ENCODE peak calls at places on chromosomes 3 and 15, in eight cellular contexts. L, O, T, E, W, N, F and S are unnamed samples.

GRCh38 chr3:19455546-19455945 is 307.2 kb downstream of the KCNH8 start:
- DNase-seq in L (no peak), O (no peak), T (no peak), E (no peak), W (no peak), N (no peak), F (no peak), S (no peak)

GRCh38 chr15:101349497-101349951 is 54.5 kb upstream of the SNRPA1 start:
- DNase-seq in L (no peak), O (no peak), T (no peak), E (no peak), W (no peak), N (no peak), F (no peak), S (no peak)

GRCh38 chr3:56958879-56959607 is 101.4 kb upstream of the SPATA12 start:
- DNase-seq in L (no peak), O (no peak), T (no peak), E (no peak), W (no peak), N (no peak), F (peak; percentile 33), S (no peak)

GRCh38 chr15:36400936-36401585 is 178.4 kb upstream of the CDIN1 start:
- DNase-seq in L (no peak), O (no peak), T (no peak), E (no peak), W (no peak), N (no peak), F (no peak), S (no peak)

GRCh38 chr3:86921981-86922680 is 68.8 kb downstream of the VGLL3 start:
- DNase-seq in L (no peak), O (peak; percentile 2), T (no peak), E (no peak), W (no peak), N (no peak), F (no peak), S (no peak)

GRCh38 chr3:151268267-151269235 is 9.8 kb downstream of the P2RY14 start:
- DNase-seq in L (no peak), O (no peak), T (no peak), E (no peak), W (no peak), N (no peak), F (no peak), S (no peak)

GRCh38 chr3:16316396-16316795 is 51.4 kb downstream of the OXNAD1 start:
- DNase-seq in L (no peak), O (no peak), T (no peak), E (no peak), W (no peak), N (no peak), F (no peak), S (no peak)

GRCh38 chr15:76994971-76995945 is at the start of gene PSTPIP1:
- DNase-seq in L (no peak), O (no peak), T (no peak), E (no peak), W (no peak), N (peak; percentile 50), F (peak; percentile 62), S (peak; percentile 59)

GRCh38 chr3:194395201-194395600 is 3.9 kb downstream of the GP5 start:
- DNase-seq in L (peak; percentile 60), O (no peak), T (no peak), E (no peak), W (no peak), N (no peak), F (no peak), S (no peak)

GRCh38 chr3:12178091-12178820 is 19.5 kb upstream of the TIMP4 start:
- DNase-seq in L (no peak), O (peak; percentile 82), T (no peak), E (no peak), W (peak; percentile 74), N (no peak), F (no peak), S (peak; percentile 41)

GRCh38 chr3:159634414-159634813 is 354.2 kb upstream of the IL12A start:
- DNase-seq in L (no peak), O (peak; percentile 87), T (no peak), E (no peak), W (no peak), N (no peak), F (no peak), S (no peak)

GRCh38 chr3:8629151-8630021 is 15.2 kb downstream of the SSUH2 start:
- DNase-seq in L (peak; percentile 84), O (peak; percentile 96), T (peak; percentile 91), E (no peak), W (peak; percentile 91), N (peak; percentile 38), F (no peak), S (no peak)

GRCh38 chr3:42702066-42702951 is at the start of gene HHATL:
- DNase-seq in L (no peak), O (no peak), T (no peak), E (no peak), W (peak; percentile 95), N (no peak), F (no peak), S (no peak)

GRCh38 chr15:68517285-68517711 is 61.5 kb upstream of the CORO2B start:
- DNase-seq in L (no peak), O (no peak), T (no peak), E (no peak), W (no peak), N (no peak), F (no peak), S (no peak)

GRCh38 chr15:27258287-27258686 is 287.3 kb downstream of the GABRG3 start:
- DNase-seq in L (no peak), O (no peak), T (no peak), E (no peak), W (no peak), N (no peak), F (no peak), S (no peak)

GRCh38 chr15:60652245-60652644 is 173.3 kb upstream of the ICE2 start:
- DNase-seq in L (no peak), O (no peak), T (no peak), E (no peak), W (no peak), N (no peak), F (peak; percentile 32), S (no peak)

GRCh38 chr3:185153170-185153733 is 392 bp upstream of the C3orf70 start:
- DNase-seq in L (no peak), O (no peak), T (no peak), E (peak; percentile 20), W (peak; percentile 56), N (no peak), F (no peak), S (peak; percentile 26)

GRCh38 chr3:174675426-174675825 is 183.7 kb upstream of the NAALADL2 start:
- DNase-seq in L (no peak), O (no peak), T (no peak), E (no peak), W (no peak), N (no peak), F (no peak), S (no peak)

GRCh38 chr15:92904832-92905640 is 4.9 kb downstream of the CHD2 start:
- DNase-seq in L (peak; percentile 58), O (no peak), T (no peak), E (no peak), W (no peak), N (no peak), F (no peak), S (no peak)

GRCh38 chr3:183590442-183590841 is 34.9 kb upstream of the KLHL6 start:
- DNase-seq in L (no peak), O (no peak), T (no peak), E (no peak), W (no peak), N (no peak), F (no peak), S (no peak)

GRCh38 chr3:32816439-32817194 is 1.2 kb upstream of the TRIM71 start:
- DNase-seq in L (no peak), O (no peak), T (no peak), E (peak; percentile 33), W (no peak), N (no peak), F (no peak), S (no peak)

GRCh38 chr15:101615986-101616848 is 36.0 kb downstream of the TM2D3 start:
- DNase-seq in L (peak; percentile 28), O (peak; percentile 68), T (peak; percentile 65), E (no peak), W (peak; percentile 86), N (no peak), F (no peak), S (peak; percentile 88)

GRCh38 chr3:134423153-134423552 is 48.9 kb upstream of the AMOTL2 start:
- DNase-seq in L (no peak), O (peak; percentile 69), T (peak; percentile 29), E (no peak), W (no peak), N (no peak), F (no peak), S (no peak)

GRCh38 chr3:127768346-127769008 is 53.8 kb downstream of the MGLL start:
- DNase-seq in L (peak; percentile 79), O (peak; percentile 100), T (peak; percentile 65), E (no peak), W (peak; percentile 68), N (no peak), F (no peak), S (no peak)

GRCh38 chr3:184748219-184749135 is 36.6 kb upstream of the MAGEF1 start:
- DNase-seq in L (peak; percentile 71), O (peak; percentile 30), T (peak; percentile 55), E (no peak), W (no peak), N (no peak), F (peak; percentile 35), S (no peak)

GRCh38 chr3:99128740-99129505 is 227.4 kb upstream of the DCBLD2 start:
- DNase-seq in L (no peak), O (peak; percentile 94), T (peak; percentile 56), E (no peak), W (no peak), N (no peak), F (no peak), S (no peak)

GRCh38 chr15:73781038-73781925 is 28.1 kb upstream of the INSYN1 start:
- DNase-seq in L (peak; percentile 72), O (peak; percentile 70), T (peak; percentile 8), E (no peak), W (no peak), N (no peak), F (peak; percentile 2), S (no peak)

GRCh38 chr15:64010719-64011118 is 35.6 kb downstream of the DAPK2 start:
- DNase-seq in L (peak; percentile 82), O (peak; percentile 94), T (peak; percentile 83), E (no peak), W (peak; percentile 69), N (peak; percentile 65), F (peak; percentile 94), S (no peak)

GRCh38 chr3:7710284-7710683 is 791.3 kb upstream of the LMCD1 start:
- DNase-seq in L (peak; percentile 12), O (no peak), T (no peak), E (no peak), W (no peak), N (no peak), F (no peak), S (no peak)

GRCh38 chr15:46408312-46408711 is 773.5 kb downstream of the SQOR start:
- DNase-seq in L (no peak), O (no peak), T (no peak), E (no peak), W (no peak), N (no peak), F (no peak), S (no peak)